ENCODE peak calls at places on chromosome 6, in six cellular contexts. G is right lobe of liver, Q is ovary, K is heart right ventricle, V is psoas muscle, A is right atrium auricular region. L is an unnamed sample.
A peak's percentile ranks its signal among the peaks of the same experiment; 100 is the strongest.

GRCh38 chr6:53310751-53311585 is 37.8 kb downstream of the ELOVL5 start:
- DNase-seq in Q (no peak), A (no peak), V (no peak), G (no peak), K (no peak), L (no peak)

GRCh38 chr6:36839819-36840379 is 655 bp upstream of the CPNE5 start:
- DNase-seq in G (peak; percentile 48), Q (peak; percentile 45), K (peak; percentile 67), V (peak; percentile 70), A (no peak), L (no peak)

GRCh38 chr6:67664942-67665341 is 970.1 kb upstream of the ADGRB3 start:
- DNase-seq in G (no peak), A (no peak), Q (no peak), K (no peak), V (no peak), L (no peak)

GRCh38 chr6:70312165-70312564 is 9.3 kb upstream of the COL9A1 start:
- DNase-seq in K (no peak), G (no peak), A (no peak), V (no peak), Q (no peak), L (no peak)

GRCh38 chr6:126056355-126057004 is 70.1 kb downstream of the TRMT11 start:
- DNase-seq in V (no peak), Q (no peak), G (no peak), A (no peak), K (no peak), L (no peak)

GRCh38 chr6:134420638-134421181 is 102.8 kb upstream of the SGK1 start:
- DNase-seq in Q (no peak), V (no peak), A (no peak), K (no peak), G (no peak), L (no peak)

GRCh38 chr6:139882234-139882633 is 507.8 kb upstream of the CITED2 start:
- DNase-seq in G (no peak), V (no peak), K (no peak), Q (no peak), A (no peak), L (no peak)

GRCh38 chr6:46850781-46851180 is 57.6 kb downstream of the MEP1A start:
- DNase-seq in K (no peak), A (no peak), V (no peak), G (no peak), Q (no peak), L (no peak)

GRCh38 chr6:31652925-31653724 is 664 bp upstream of the BAG6 start:
- DNase-seq in K (peak; percentile 76), V (peak; percentile 91), Q (peak; percentile 92), G (peak; percentile 84), A (peak; percentile 93), L (peak; percentile 80)

GRCh38 chr6:170114187-170114945 is 176.5 kb downstream of the DLL1 start:
- DNase-seq in Q (peak; percentile 10), V (peak; percentile 24), G (no peak), K (no peak), A (no peak), L (no peak)

GRCh38 chr6:151803743-151804142 is 3.7 kb upstream of the ESR1 start:
- DNase-seq in V (no peak), A (no peak), Q (no peak), K (no peak), G (peak; percentile 28), L (no peak)

GRCh38 chr6:122789078-122789861 is at the start of gene SMPDL3A:
- DNase-seq in Q (peak; percentile 74), A (peak; percentile 79), K (peak; percentile 72), V (peak; percentile 91), G (peak; percentile 85), L (peak; percentile 58)

GRCh38 chr6:169328112-169328801 is 74.6 kb upstream of the THBS2 start:
- DNase-seq in G (no peak), K (no peak), V (no peak), A (no peak), Q (peak; percentile 52), L (no peak)

GRCh38 chr6:89501239-89501638 is 68.3 kb downstream of the ANKRD6 start:
- DNase-seq in G (no peak), A (no peak), Q (no peak), V (no peak), K (no peak), L (no peak)

GRCh38 chr6:31775633-31776263 is 1.4 kb downstream of the VWA7 start:
- DNase-seq in G (no peak), Q (no peak), V (no peak), K (no peak), A (no peak), L (no peak)

GRCh38 chr6:49980898-49981297 is 11.5 kb upstream of the DEFB113 start:
- DNase-seq in K (no peak), G (no peak), A (no peak), V (no peak), Q (no peak), L (no peak)

GRCh38 chr6:37802810-37803209 is 16.7 kb upstream of the ZFAND3 start:
- DNase-seq in Q (no peak), V (no peak), G (no peak), A (no peak), K (no peak), L (no peak)

GRCh38 chr6:166097914-166098522 is 69.6 kb downstream of the TBXT start:
- DNase-seq in V (peak; percentile 62), A (peak; percentile 74), Q (peak; percentile 84), G (peak; percentile 59), K (peak; percentile 74), L (peak; percentile 75)

DNA sequence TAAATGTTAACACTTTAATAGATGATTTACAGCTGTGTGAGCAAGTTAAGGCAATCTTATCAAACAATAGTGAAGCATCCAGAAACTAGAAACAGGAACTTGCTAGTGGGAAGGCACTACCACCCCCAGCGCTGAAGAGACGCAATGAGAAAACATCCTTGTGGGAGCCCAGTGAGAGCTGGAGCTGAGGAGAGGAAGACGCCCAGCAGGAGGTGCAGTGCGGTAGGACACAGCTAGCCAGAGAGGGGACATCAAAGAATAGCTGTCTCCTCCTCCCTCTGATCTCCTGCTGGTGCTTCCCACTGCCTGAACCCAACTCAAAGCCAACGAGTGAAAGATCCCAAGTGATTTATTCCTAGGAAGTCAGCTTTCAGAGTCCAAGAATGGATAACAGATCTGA is 140.3 kb downstream of the COL12A1 start:
- DNase-seq in G (peak; percentile 30), K (no peak), V (no peak), A (no peak), Q (peak; percentile 30), L (no peak)
- TF ChIP-seq CTCF in G (peak; percentile 18), K (no peak), V (no peak), A (peak; percentile 36), Q (no peak), L (no peak)

GRCh38 chr6:167662104-167662880 is 164.4 kb upstream of the AFDN start:
- DNase-seq in A (no peak), Q (no peak), K (no peak), G (no peak), V (no peak), L (no peak)

GRCh38 chr6:167661456-167662103 is 165.1 kb upstream of the AFDN start:
- DNase-seq in G (no peak), V (no peak), Q (peak; percentile 49), A (no peak), K (no peak), L (no peak)

GRCh38 chr6:167660944-167661343 is 165.8 kb upstream of the AFDN start:
- DNase-seq in V (no peak), G (no peak), Q (no peak), K (no peak), A (no peak), L (no peak)

GRCh38 chr6:167663784-167664432 is 162.8 kb upstream of the AFDN start:
- DNase-seq in Q (no peak), A (no peak), G (no peak), K (no peak), V (no peak), L (no peak)

DNA sequence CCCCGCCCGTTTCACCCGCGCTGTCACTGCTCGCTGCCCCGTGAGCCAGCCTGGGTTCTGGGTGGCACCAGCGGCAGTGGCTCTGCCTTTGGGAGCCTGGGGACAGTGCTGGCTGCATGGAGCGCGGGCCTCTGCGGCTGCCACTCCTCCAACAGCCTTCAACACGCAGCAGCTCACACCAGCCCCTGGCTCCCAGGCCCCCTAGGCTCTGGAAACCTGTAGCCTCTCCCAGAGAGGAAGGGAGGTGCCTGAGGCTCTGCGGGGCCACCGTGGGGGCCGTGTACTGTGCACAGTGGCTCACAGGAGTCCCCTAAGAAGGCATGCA is 163.9 kb upstream of the AFDN start:
- DNase-seq in G (no peak), V (no peak), A (no peak), Q (no peak), K (no peak), L (no peak)
- H3K9me3 ChIP-seq in G (no peaks in the 10 kb centered on the region), V (no peaks in the 10 kb centered on the region), A (no peaks in the 10 kb centered on the region), Q (no peaks in the 10 kb centered on the region), K (no peaks in the 10 kb centered on the region), L (peaks cover 4% of the 10 kb centered on the region)

GRCh38 chr6:158356586-158357546 is 44.6 kb downstream of the TULP4 start:
- DNase-seq in K (no peak), G (no peak), A (no peak), Q (no peak), V (no peak), L (no peak)

GRCh38 chr6:158361961-158362634 is 49.8 kb downstream of the TULP4 start:
- DNase-seq in K (no peak), G (no peak), V (no peak), Q (no peak), A (no peak), L (no peak)

GRCh38 chr6:158357570-158358216 is 45.4 kb downstream of the TULP4 start:
- DNase-seq in A (no peak), Q (no peak), K (no peak), G (no peak), V (no peak), L (no peak)

GRCh38 chr6:158354509-158354877 is 42.2 kb downstream of the TULP4 start:
- DNase-seq in A (no peak), V (no peak), K (no peak), G (no peak), Q (no peak), L (no peak)

DNA sequence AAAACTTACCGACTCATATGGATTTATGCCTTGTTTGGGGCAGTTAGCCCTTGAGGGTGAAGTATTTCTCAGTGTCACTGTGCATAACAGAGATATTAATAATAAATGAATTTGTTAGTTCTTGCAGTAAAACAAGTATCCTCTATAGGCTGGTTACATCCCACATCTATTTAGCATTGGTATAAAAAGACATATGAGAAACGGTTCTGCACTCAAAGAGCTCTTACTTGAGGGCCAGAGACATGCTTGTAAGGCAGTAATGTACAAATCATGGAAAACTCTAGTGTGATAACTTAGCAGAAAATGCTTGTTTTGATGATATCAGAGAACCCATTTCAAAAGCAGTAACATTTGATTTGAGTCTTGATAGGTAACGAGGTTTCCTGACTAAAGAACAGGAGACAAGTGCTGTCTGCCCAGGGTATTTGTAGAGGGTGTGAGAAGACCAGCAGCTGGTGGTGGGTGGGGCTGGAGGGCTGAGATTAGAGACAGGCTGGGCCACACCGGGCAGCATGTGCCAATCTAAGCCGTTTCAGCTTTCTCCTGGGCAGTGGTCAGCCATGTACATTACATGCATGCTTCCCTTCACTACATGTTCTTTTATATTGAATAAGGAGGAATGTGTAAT is 46.3 kb downstream of the TULP4 start:
- DNase-seq in A (no peak), G (no peak), V (no peak), K (no peak), Q (no peak), L (no peak)
- H3K4me1 ChIP-seq in A (no peaks in the 10 kb centered on the region), G (no peaks in the 10 kb centered on the region), V (peaks cover 46% of the 10 kb centered on the region), K (no peaks in the 10 kb centered on the region), Q (no peaks in the 10 kb centered on the region), L (no peaks in the 10 kb centered on the region)

DNA sequence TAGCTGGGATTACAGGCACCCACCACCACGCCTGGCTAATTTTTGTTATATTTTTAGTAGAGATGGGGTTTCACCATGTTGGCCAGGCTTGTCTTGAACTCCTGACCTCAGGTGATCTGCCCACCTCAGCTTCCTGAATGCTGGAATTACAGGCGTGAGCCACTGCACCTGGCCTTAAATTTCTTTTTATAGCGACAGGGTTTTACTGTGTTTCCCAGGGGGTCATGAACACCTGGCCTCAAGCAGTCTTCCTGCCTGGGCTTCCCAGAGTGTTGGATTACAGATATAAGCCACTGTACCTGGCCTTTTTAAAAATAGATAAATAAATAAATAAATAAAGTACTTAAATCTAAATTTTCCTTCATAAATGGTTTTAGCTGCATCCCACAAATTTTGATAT is 57.5 kb downstream of the LIN28B start:
- DNase-seq in G (no peak), K (no peak), Q (no peak), V (no peak), A (no peak), L (no peak)
- TF ChIP-seq CTCF in G (no peak), K (no peak), Q (no peak), V (no peak), A (no peak), L (no peak)